ENCODE peak calls at places on chromosomes 1 and 21, in five cellular contexts. One of them, this sample, is unnamed.

GRCh38 chr1:194338241-194338948 is 1152.0 kb upstream of the B3GALT2 start:
- DNase-seq in sigmoid colon: no peak
- DNase-seq in HCT116: no peak
- DNase-seq in HepG2: no peak
- DNase-seq in endothelial cell of umbilical vein: no peak
- DNase-seq in this sample: no peak

GRCh38 chr1:43348343-43348808 is 10.4 kb upstream of the CDC20 start:
- DNase-seq in sigmoid colon: no peak
- DNase-seq in HCT116: no peak
- DNase-seq in HepG2: peak; percentile 26
- DNase-seq in endothelial cell of umbilical vein: no peak
- DNase-seq in this sample: peak; percentile 37

GRCh38 chr1:8595332-8595731 is 222.1 kb downstream of the RERE start:
- DNase-seq in sigmoid colon: no peak
- DNase-seq in HCT116: no peak
- DNase-seq in HepG2: no peak
- DNase-seq in endothelial cell of umbilical vein: no peak
- DNase-seq in this sample: no peak

GRCh38 chr1:209755926-209756607 is at the start of gene TRAF3IP3:
- DNase-seq in sigmoid colon: no peak
- DNase-seq in HCT116: no peak
- DNase-seq in HepG2: no peak
- DNase-seq in endothelial cell of umbilical vein: no peak
- DNase-seq in this sample: peak; percentile 78

GRCh38 chr1:23793861-23794731 is 3.2 kb downstream of the LYPLA2 start:
- DNase-seq in sigmoid colon: peak; percentile 55
- DNase-seq in HCT116: no peak
- DNase-seq in HepG2: no peak
- DNase-seq in endothelial cell of umbilical vein: no peak
- DNase-seq in this sample: no peak

GRCh38 chr1:33370286-33370685 is 49.4 kb upstream of the A3GALT2 start:
- DNase-seq in sigmoid colon: no peak
- DNase-seq in HCT116: no peak
- DNase-seq in HepG2: no peak
- DNase-seq in endothelial cell of umbilical vein: no peak
- DNase-seq in this sample: no peak

GRCh38 chr1:85200367-85200869 is 398 bp downstream of the SYDE2 start:
- DNase-seq in sigmoid colon: peak; percentile 77
- DNase-seq in HCT116: no peak
- DNase-seq in HepG2: peak; percentile 15
- DNase-seq in endothelial cell of umbilical vein: no peak
- DNase-seq in this sample: peak; percentile 38

GRCh38 chr1:53734650-53735211 is 4.2 kb downstream of the GLIS1 start:
- DNase-seq in sigmoid colon: no peak
- DNase-seq in HCT116: no peak
- DNase-seq in HepG2: no peak
- DNase-seq in endothelial cell of umbilical vein: no peak
- DNase-seq in this sample: no peak

GRCh38 chr1:76018045-76018444 is 56.5 kb upstream of the ST6GALNAC3 start:
- DNase-seq in sigmoid colon: no peak
- DNase-seq in HCT116: no peak
- DNase-seq in HepG2: no peak
- DNase-seq in endothelial cell of umbilical vein: no peak
- DNase-seq in this sample: no peak

GRCh38 chr1:9129391-9130041 is 614 bp upstream of the GPR157 start:
- DNase-seq in sigmoid colon: peak; percentile 91
- DNase-seq in HCT116: peak; percentile 69
- DNase-seq in HepG2: peak; percentile 78
- DNase-seq in endothelial cell of umbilical vein: peak; percentile 69
- DNase-seq in this sample: peak; percentile 96

GRCh38 chr1:24639881-24640280 is 3.2 kb upstream of the SRRM1 start:
- DNase-seq in sigmoid colon: no peak
- DNase-seq in HCT116: no peak
- DNase-seq in HepG2: peak; percentile 72
- DNase-seq in endothelial cell of umbilical vein: no peak
- DNase-seq in this sample: no peak

GRCh38 chr1:9701661-9702060 is 50.1 kb downstream of the PIK3CD start:
- DNase-seq in sigmoid colon: no peak
- DNase-seq in HCT116: no peak
- DNase-seq in HepG2: no peak
- DNase-seq in endothelial cell of umbilical vein: no peak
- DNase-seq in this sample: no peak

GRCh38 chr1:225651872-225652725 is 824 bp downstream of the ENAH start:
- DNase-seq in sigmoid colon: no peak
- DNase-seq in HCT116: no peak
- DNase-seq in HepG2: peak; percentile 49
- DNase-seq in endothelial cell of umbilical vein: no peak
- DNase-seq in this sample: peak; percentile 87

GRCh38 chr1:167633258-167633944 is 3.4 kb downstream of the RCSD1 start:
- DNase-seq in sigmoid colon: no peak
- DNase-seq in HCT116: no peak
- DNase-seq in HepG2: no peak
- DNase-seq in endothelial cell of umbilical vein: no peak
- DNase-seq in this sample: no peak

GRCh38 chr1:167638064-167638463 is 8.0 kb downstream of the RCSD1 start:
- DNase-seq in sigmoid colon: no peak
- DNase-seq in HCT116: no peak
- DNase-seq in HepG2: no peak
- DNase-seq in endothelial cell of umbilical vein: no peak
- DNase-seq in this sample: no peak

GRCh38 chr1:167634435-167634834 is 4.4 kb downstream of the RCSD1 start:
- DNase-seq in sigmoid colon: no peak
- DNase-seq in HCT116: no peak
- DNase-seq in HepG2: no peak
- DNase-seq in endothelial cell of umbilical vein: no peak
- DNase-seq in this sample: no peak

GRCh38 chr1:167635941-167636340 is 5.9 kb downstream of the RCSD1 start:
- DNase-seq in sigmoid colon: no peak
- DNase-seq in HCT116: no peak
- DNase-seq in HepG2: no peak
- DNase-seq in endothelial cell of umbilical vein: no peak
- DNase-seq in this sample: no peak

DNA sequence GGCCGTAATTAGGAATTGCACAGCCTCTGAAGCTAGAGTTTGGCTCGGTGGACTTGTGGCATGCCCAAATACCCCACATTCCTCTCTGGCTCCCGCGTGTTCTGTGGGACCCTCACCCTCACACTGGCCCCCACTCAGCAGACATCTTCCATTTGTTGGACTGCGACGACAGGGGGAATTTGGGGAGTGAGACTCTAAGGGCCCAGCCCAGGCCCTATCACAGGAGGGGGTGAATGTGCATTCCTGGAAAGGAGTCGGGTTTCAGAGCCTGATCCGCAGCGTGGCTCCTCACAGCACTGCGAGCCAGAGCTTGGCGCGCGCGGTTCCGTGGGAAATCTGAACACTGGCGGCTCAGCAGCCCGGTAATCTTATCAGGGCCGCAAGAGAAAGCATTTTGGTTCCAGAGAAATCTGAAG is 5.2 kb downstream of the RCSD1 start:
- DNase-seq in sigmoid colon: no peak
- DNase-seq in HCT116: no peak
- DNase-seq in HepG2: no peak
- DNase-seq in endothelial cell of umbilical vein: no peak
- DNase-seq in this sample: no peak
- TF ChIP-seq POLR2AphosphoS5 in sigmoid colon: no peak
- TF ChIP-seq POLR2AphosphoS5 in HCT116: no peak
- TF ChIP-seq POLR2AphosphoS5 in HepG2: no peak
- TF ChIP-seq POLR2AphosphoS5 in endothelial cell of umbilical vein: no peak
- TF ChIP-seq POLR2AphosphoS5 in this sample: no peak

GRCh38 chr21:38914531-38915385 is 109.0 kb downstream of the ETS2 start:
- DNase-seq in sigmoid colon: peak; percentile 66
- DNase-seq in HCT116: peak; percentile 28
- DNase-seq in HepG2: peak; percentile 25
- DNase-seq in endothelial cell of umbilical vein: no peak
- DNase-seq in this sample: peak; percentile 22

GRCh38 chr21:38914071-38914491 is 108.4 kb downstream of the ETS2 start:
- DNase-seq in sigmoid colon: peak; percentile 12
- DNase-seq in HCT116: no peak
- DNase-seq in HepG2: no peak
- DNase-seq in endothelial cell of umbilical vein: no peak
- DNase-seq in this sample: peak; percentile 10

GRCh38 chr21:38912355-38912619 is 106.6 kb downstream of the ETS2 start:
- DNase-seq in sigmoid colon: no peak
- DNase-seq in HCT116: no peak
- DNase-seq in HepG2: no peak
- DNase-seq in endothelial cell of umbilical vein: no peak
- DNase-seq in this sample: no peak

GRCh38 chr21:38912789-38913119 is 107.0 kb downstream of the ETS2 start:
- DNase-seq in sigmoid colon: no peak
- DNase-seq in HCT116: no peak
- DNase-seq in HepG2: no peak
- DNase-seq in endothelial cell of umbilical vein: no peak
- DNase-seq in this sample: peak; percentile 70

DNA sequence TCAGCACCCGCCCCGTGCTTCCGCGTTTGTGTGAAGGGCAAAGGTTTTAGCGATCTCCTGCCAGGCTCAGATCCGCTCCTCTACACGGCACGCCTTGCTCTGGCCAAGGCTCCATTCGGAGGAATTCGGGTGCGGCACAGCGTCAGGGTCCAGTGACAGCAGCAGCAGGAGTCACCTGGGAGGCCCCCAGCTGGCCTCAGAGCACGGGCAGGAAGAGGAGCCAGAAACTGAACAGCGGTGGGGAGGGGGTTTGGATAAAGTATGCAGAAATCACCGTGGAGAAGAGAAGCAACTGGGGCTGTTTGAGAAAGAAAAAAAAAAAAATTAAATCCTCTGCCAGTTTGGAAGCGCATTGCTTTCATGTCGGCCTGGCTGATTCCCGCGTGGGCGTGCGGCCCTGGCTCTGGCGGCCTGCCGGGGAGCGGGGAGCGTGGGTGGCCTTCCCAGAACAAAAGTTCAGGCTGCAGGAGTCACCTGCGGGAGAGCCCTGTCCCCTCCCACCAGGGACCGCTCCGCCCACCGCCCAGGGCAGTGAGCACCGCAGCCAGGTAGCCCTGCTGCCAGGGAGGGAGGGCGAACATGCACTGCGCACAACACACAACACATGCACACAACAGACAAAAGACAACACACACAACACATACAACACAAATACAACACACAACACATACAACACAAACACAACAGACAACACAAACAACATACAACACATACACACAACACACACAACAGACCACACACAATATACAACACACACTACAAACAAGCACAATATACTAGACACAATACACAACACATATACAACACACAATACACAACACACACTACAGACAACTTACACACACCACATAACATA is 107.6 kb downstream of the ETS2 start:
- DNase-seq in sigmoid colon: peak; percentile 91
- DNase-seq in HCT116: peak; percentile 77
- DNase-seq in HepG2: no peak
- DNase-seq in endothelial cell of umbilical vein: peak; percentile 35
- DNase-seq in this sample: peak; percentile 87
- TF ChIP-seq POLR2A in sigmoid colon: no peak
- TF ChIP-seq POLR2A in HCT116: no peak
- TF ChIP-seq POLR2A in HepG2: no peak
- TF ChIP-seq POLR2A in endothelial cell of umbilical vein: no peak
- TF ChIP-seq POLR2A in this sample: no peak

DNA sequence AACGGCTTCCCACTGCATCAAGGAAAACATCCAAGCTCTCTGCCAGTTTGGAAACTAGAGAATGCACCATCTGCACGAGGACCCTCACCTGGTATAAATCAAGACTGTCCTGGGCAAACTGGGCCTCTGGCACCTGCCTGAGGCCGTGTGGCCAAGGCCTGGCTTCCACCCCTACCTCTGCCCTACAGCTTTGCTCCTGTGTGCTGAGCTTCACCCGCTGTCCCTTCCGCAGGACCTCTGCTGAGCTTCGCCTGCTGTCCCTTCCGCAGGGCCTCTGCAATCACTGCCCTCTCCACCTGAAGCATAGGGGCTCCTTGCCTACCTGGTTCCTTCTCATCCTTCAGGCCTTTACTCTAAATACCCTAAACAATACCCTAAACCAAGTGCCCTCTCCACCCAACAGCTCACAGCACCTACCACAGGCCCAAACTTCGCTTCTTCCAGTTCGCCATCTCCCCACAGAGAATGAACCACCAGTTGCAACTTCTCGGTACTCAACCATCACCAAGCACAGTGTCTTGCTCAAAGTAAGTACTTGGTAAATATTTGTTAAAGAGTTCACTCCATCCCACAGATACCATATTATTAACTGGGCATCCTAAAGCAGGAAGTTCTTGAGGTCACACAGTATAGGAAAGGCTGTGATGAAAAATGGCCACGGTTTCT is 18.4 kb downstream of the GNB1 start:
- DNase-seq in sigmoid colon: no peak
- DNase-seq in HCT116: no peak
- DNase-seq in HepG2: no peak
- DNase-seq in endothelial cell of umbilical vein: no peak
- DNase-seq in this sample: no peak
- TF ChIP-seq POLR2AphosphoS5 in sigmoid colon: no peak
- TF ChIP-seq POLR2AphosphoS5 in HCT116: no peak
- TF ChIP-seq POLR2AphosphoS5 in HepG2: no peak
- TF ChIP-seq POLR2AphosphoS5 in endothelial cell of umbilical vein: no peak
- TF ChIP-seq POLR2AphosphoS5 in this sample: no peak

GRCh38 chr21:45542667-45543370 is 579 bp upstream of the SLC19A1 start:
- DNase-seq in sigmoid colon: peak; percentile 74
- DNase-seq in HCT116: no peak
- DNase-seq in HepG2: no peak
- DNase-seq in endothelial cell of umbilical vein: no peak
- DNase-seq in this sample: peak; percentile 24

GRCh38 chr21:45540601-45540970 is 1.7 kb downstream of the SLC19A1 start:
- DNase-seq in sigmoid colon: peak; percentile 58
- DNase-seq in HCT116: no peak
- DNase-seq in HepG2: no peak
- DNase-seq in endothelial cell of umbilical vein: no peak
- DNase-seq in this sample: peak; percentile 19

GRCh38 chr21:45539796-45540600 is 2.2 kb downstream of the SLC19A1 start:
- DNase-seq in sigmoid colon: peak; percentile 57
- DNase-seq in HCT116: no peak
- DNase-seq in HepG2: no peak
- DNase-seq in endothelial cell of umbilical vein: no peak
- DNase-seq in this sample: no peak

GRCh38 chr21:45542242-45542666 is at the start of gene SLC19A1:
- DNase-seq in sigmoid colon: peak; percentile 77
- DNase-seq in HCT116: no peak
- DNase-seq in HepG2: no peak
- DNase-seq in endothelial cell of umbilical vein: peak; percentile 32
- DNase-seq in this sample: peak; percentile 77

DNA sequence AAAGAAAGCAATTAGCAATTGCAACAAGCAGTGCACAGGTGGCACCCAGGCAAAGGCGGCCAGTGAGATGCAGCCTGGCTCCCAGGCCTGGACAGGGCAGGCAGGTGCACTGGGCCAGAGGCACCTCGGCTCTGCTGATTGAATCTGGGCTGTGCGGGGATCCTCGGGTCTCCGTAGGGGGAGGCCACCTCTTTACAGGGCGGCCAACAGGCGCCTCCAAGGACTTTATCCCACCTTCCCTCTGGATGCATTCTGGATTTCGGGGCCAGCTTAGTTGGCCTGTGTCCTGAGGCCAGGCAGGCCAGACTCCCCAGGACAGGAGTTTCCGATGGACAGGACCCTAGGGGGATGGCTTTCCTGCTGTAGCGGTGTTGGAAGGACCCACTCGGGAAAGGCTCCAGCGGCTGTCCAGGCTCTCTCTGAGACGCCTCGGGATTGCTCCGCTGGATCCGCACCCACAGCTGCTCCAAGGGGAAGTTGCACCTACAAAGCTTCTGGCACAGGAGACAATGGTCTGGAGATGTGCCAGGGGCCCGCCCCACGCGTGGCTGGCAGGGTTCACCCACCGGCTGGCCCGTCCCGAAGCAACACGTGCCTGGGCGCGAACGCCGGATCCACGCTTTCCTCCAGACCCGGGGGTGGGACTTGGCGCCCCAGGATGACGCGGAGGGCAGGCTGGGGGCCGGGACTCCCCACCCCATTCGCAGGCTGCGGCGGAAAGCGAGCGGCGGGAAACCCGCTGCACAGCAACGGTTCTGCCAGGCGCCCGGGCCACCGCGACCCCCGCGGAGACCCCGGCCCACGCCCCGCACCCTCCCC is 810 bp downstream of the SLC19A1 start:
- DNase-seq in sigmoid colon: peak; percentile 90
- DNase-seq in HCT116: peak; percentile 31
- DNase-seq in HepG2: no peak
- DNase-seq in endothelial cell of umbilical vein: peak; percentile 53
- DNase-seq in this sample: peak; percentile 94
- TF ChIP-seq POLR2A in sigmoid colon: no peak
- TF ChIP-seq POLR2A in HCT116: no peak
- TF ChIP-seq POLR2A in HepG2: no peak
- TF ChIP-seq POLR2A in endothelial cell of umbilical vein: peak; percentile 40
- TF ChIP-seq POLR2A in this sample: no peak

This sample was measured in upper lobe of left lung.